ENCODE peak calls at places on chromosome 11, in nine cellular contexts. J, N, S, W, C, P, G, U and Q are unnamed samples.

GRCh38 chr11:38448284-38448683 is 1850.2 kb upstream of the RAG2 start:
- DNase-seq in J (no peak), N (no peak), S (no peak), W (peak), C (no peak), P (peak), G (no peak), U (no peak), Q (peak)

GRCh38 chr11:1825039-1825740 is 9.6 kb upstream of the SYT8 start:
- DNase-seq in J (no peak), N (no peak), S (peak), W (no peak), C (no peak), P (no peak), G (no peak), U (peak), Q (no peak)

GRCh38 chr11:86447763-86448480 is 73.2 kb downstream of the CCDC81 start:
- DNase-seq in J (no peak), N (no peak), S (no peak), W (no peak), C (no peak), P (no peak), G (no peak), U (no peak), Q (no peak)

GRCh38 chr11:35274909-35275807 is 136.2 kb downstream of the CD44 start:
- DNase-seq in J (peak), N (peak), S (no peak), W (peak), C (peak), P (peak), G (peak), U (peak), Q (peak)

GRCh38 chr11:65653229-65654225 is 9.2 kb downstream of the RELA start:
- DNase-seq in J (no peak), N (peak), S (no peak), W (no peak), C (no peak), P (no peak), G (no peak), U (no peak), Q (no peak)

GRCh38 chr11:13679768-13680167 is 11.3 kb downstream of the FAR1 start:
- DNase-seq in J (no peak), N (no peak), S (no peak), W (no peak), C (no peak), P (no peak), G (no peak), U (no peak), Q (no peak)

GRCh38 chr11:76164861-76165751 is 41.2 kb downstream of the WNT11 start:
- DNase-seq in J (no peak), N (no peak), S (no peak), W (no peak), C (no peak), P (no peak), G (no peak), U (no peak), Q (no peak)

GRCh38 chr11:96827164-96827563 is 437.4 kb downstream of the JRKL start:
- DNase-seq in J (no peak), N (peak), S (no peak), W (no peak), C (no peak), P (no peak), G (peak), U (peak), Q (no peak)

GRCh38 chr11:112841719-112842118 is 119.5 kb upstream of the NCAM1 start:
- DNase-seq in J (no peak), N (no peak), S (peak), W (no peak), C (no peak), P (no peak), G (no peak), U (no peak), Q (no peak)

GRCh38 chr11:95682552-95682951 is 107.0 kb downstream of the FAM76B start:
- DNase-seq in J (no peak), N (no peak), S (no peak), W (no peak), C (no peak), P (no peak), G (no peak), U (no peak), Q (no peak)